ENCODE peak calls at places on chromosome 16, in five cellular contexts. M is ovary, P is stomach, H is OCI-LY7, K is testis. E is an unnamed sample.

GRCh38 chr16:4535627-4536108 is 2.9 kb downstream of the CDIP1 start:
- DNase-seq in K (no peak), M (no peak), P (no peak), H (no peak), E (no peak)

GRCh38 chr16:67236551-67237395 is 9.8 kb downstream of the TMEM208 start:
- DNase-seq in K (peak; percentile 80), H (peak; percentile 83), P (no peak), M (peak; percentile 55), E (no peak)

GRCh38 chr16:54511181-54511731 is 224.7 kb upstream of the IRX3 start:
- DNase-seq in K (no peak), H (no peak), M (no peak), P (no peak), E (no peak)

GRCh38 chr16:84446086-84446485 is 58.4 kb downstream of the MEAK7 start:
- DNase-seq in P (no peak), H (no peak), M (no peak), K (no peak), E (no peak)

GRCh38 chr16:70688266-70688742 is 2.5 kb upstream of the MTSS2 start:
- DNase-seq in P (peak; percentile 57), H (no peak), M (peak; percentile 88), K (no peak), E (no peak)

GRCh38 chr16:83393196-83393981 is 414.4 kb upstream of the HSBP1 start:
- DNase-seq in M (no peak), P (no peak), K (no peak), H (peak; percentile 0), E (no peak)

GRCh38 chr16:67279296-67280089 is at the start of gene PLEKHG4:
- DNase-seq in M (peak; percentile 85), P (peak; percentile 84), H (peak; percentile 46), K (peak; percentile 75), E (no peak)

GRCh38 chr16:4488486-4488967 is 12.3 kb downstream of the HMOX2 start:
- DNase-seq in H (no peak), M (no peak), K (no peak), P (no peak), E (no peak)

GRCh38 chr16:12518238-12519004 is 285.3 kb downstream of the CPPED1 start:
- DNase-seq in H (no peak), P (no peak), K (no peak), M (no peak), E (no peak)

GRCh38 chr16:22751104-22751667 is 62.8 kb upstream of the HS3ST2 start:
- DNase-seq in K (no peak), P (no peak), H (no peak), M (no peak), E (no peak)

GRCh38 chr16:65406933-65407332 is 285.1 kb upstream of the CDH11 start:
- DNase-seq in M (no peak), P (no peak), K (no peak), H (no peak), E (no peak)

GRCh38 chr16:30747331-30747730 is 894 bp upstream of the PHKG2 start:
- DNase-seq in H (no peak), K (no peak), M (no peak), P (no peak), E (no peak)

GRCh38 chr16:86498155-86498651 is 12.1 kb upstream of the FOXF1 start:
- DNase-seq in M (no peak), H (no peak), K (no peak), P (no peak), E (no peak)

GRCh38 chr16:974001-974601 is 3.3 kb upstream of the LMF1 start:
- DNase-seq in H (peak; percentile 88), P (no peak), M (no peak), K (no peak), E (no peak)

GRCh38 chr16:31713945-31714898 is 159.4 kb upstream of the ZNF267 start:
- DNase-seq in P (no peak), H (no peak), M (no peak), K (no peak), E (no peak)

GRCh38 chr16:89919535-89920406 is 1.1 kb downstream of the MC1R start:
- DNase-seq in P (no peak), K (no peak), H (no peak), M (no peak), E (no peak)

GRCh38 chr16:89921699-89922476 is 1.3 kb upstream of the TUBB3 start:
- DNase-seq in P (peak; percentile 58), M (peak; percentile 81), K (peak; percentile 72), H (peak; percentile 57), E (no peak)

GRCh38 chr16:89921131-89921698 is 1.9 kb upstream of the TUBB3 start:
- DNase-seq in P (no peak), K (no peak), M (peak; percentile 43), H (peak; percentile 59), E (no peak)

GRCh38 chr16:89922477-89922883 is 662 bp upstream of the TUBB3 start:
- DNase-seq in P (peak; percentile 50), K (peak; percentile 81), H (peak; percentile 60), M (peak; percentile 82), E (no peak)

DNA sequence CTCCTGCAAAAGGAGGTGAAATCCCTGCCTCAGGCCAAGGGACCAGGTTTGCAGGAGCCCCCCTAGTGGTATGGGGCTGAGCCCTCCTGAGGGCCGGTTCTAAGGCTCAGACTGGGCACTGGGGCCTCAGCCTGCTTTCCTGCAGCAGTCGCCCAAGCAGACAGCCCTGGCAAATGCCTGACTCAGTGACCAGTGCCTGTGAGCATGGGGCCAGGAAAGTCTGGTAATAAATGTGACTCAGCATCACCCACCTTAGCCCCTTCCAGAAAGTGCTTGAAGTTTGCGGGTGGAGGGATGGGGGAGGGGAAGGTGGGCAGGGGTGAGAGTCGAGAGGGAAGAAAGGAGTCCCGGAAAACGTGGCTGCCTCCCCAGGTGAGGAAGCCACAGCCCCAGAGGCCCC is 2.1 kb downstream of the MC1R start:
- DNase-seq in M (no peak), H (no peak), P (no peak), K (no peak), E (no peak)
- H3K4me1 ChIP-seq in M (peaks cover 12% of the 10 kb centered on the region), H (peaks cover 63% of the 10 kb centered on the region), P (peaks cover 63% of the 10 kb centered on the region), K (peaks cover 37% of the 10 kb centered on the region), E (peaks cover 17% of the 10 kb centered on the region)

DNA sequence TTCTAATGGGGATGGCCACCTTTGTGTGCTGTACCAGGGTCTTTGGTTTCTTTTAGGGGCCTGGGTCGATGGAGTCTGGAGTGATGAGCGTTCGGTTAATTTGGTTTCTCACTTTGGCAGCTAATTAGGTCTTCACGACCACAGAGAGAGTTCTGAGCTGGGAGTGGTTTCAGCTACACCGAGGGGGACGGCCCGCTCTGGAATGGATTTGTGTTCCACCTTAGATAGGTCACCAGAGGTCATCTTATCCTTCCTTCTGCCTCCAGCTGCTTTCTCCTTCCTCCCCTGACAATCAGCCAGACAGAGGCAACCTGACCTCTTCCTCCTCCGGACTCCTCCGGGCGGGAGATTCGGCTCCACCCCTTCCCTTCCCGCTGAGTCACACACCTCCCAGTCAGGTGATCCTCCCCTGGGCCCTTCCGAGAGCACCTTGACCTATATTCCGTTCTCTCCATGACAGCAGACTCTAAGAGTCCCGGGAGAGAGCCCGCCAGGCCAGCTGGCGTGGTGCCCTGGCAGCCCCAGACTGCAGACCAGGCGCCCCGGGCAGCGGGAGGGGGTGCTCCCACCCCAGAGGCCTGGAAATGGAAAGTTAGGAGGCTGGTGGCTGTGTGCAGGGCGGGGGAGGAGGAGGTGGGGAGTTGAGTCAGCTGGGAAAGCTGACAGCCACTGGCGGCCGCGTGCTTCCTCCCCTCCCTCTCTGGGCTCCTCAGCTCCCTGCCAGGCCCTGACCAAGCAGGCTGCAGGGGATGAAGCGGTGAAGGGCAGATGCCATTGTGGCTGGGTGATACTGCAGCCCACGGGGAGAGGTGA is 44.7 kb downstream of the CHD9 start:
- DNase-seq in H (peak; percentile 70), P (peak; percentile 91), M (peak; percentile 92), K (peak; percentile 91), E (no peak)
- H3K4me1 ChIP-seq in H (peaks cover 81% of the 10 kb centered on the region), P (peaks cover 30% of the 10 kb centered on the region), M (peaks cover 14% of the 10 kb centered on the region), K (peaks cover 14% of the 10 kb centered on the region), E (peaks cover 22% of the 10 kb centered on the region)

DNA sequence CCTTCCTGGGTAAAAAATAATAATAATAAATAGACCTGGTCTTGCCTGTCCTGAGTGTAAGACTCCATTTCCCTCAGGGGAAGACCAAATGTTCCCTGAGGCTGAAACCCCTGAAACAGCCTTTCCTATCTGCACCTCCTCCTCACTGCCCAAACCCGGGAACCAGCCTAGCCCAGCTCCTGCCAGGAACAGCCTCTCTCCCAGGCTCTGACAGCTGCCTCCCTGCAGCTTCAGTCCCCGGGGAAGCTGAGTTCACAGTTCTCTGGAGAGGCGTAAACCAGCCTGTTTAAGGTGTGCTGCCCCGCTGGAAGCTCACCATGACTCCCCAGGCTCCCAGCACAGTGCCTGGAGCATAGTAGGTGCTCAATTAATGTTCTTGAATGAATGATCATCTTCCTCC is 7.3 kb upstream of the CDT1 start:
- DNase-seq in P (no peak), H (no peak), M (no peak), K (no peak), E (no peak)
- H3K4me1 ChIP-seq in P (no peaks in the 10 kb centered on the region), H (peaks cover 71% of the 10 kb centered on the region), M (no peaks in the 10 kb centered on the region), K (no peaks in the 10 kb centered on the region), E (peaks cover 3% of the 10 kb centered on the region)

DNA sequence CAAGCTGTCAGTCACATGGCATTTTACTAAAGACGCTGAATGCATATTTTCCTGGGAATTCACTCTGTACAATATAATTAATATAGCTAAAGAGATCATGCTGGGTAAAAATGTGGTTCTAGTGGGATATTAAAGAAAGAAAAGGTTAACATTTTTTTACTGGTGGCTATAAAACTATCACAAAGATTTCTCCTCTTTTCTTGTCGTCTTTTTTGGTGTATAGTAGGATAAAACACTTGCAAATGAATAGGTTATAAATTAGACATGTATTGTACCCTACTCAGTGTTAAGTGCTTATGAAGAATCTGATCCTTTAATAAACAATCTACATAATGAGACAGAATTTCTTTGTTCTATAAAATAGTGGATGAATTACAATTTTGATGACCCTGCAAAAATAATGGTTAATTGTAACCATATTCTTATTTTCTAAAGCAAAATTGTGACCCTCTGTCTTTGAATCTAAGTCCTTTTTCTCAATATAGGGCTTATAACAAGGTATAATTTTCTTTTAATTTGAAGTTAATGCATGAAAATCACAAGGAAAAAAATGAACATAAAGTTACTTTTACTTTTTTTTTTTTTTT is 1540.4 kb upstream of the GOT2 start:
- DNase-seq in P (no peak), M (no peak), K (no peak), H (no peak), E (no peak)
- H3K4me1 ChIP-seq in P (no peaks in the 10 kb centered on the region), M (no peaks in the 10 kb centered on the region), K (no peaks in the 10 kb centered on the region), H (no peaks in the 10 kb centered on the region), E (no peaks in the 10 kb centered on the region)

GRCh38 chr16:27303256-27304100 is 10.3 kb upstream of the IL4R start:
- DNase-seq in P (no peak), H (no peak), K (no peak), M (no peak), E (no peak)

GRCh38 chr16:27301236-27301861 is 12.4 kb upstream of the IL4R start:
- DNase-seq in H (no peak), M (no peak), P (no peak), K (no peak), E (no peak)

GRCh38 chr16:27293343-27293742 is 20.4 kb upstream of the IL4R start:
- DNase-seq in M (no peak), H (no peak), K (no peak), P (no peak), E (no peak)

GRCh38 chr16:27302126-27302525 is 11.6 kb upstream of the IL4R start:
- DNase-seq in M (no peak), P (no peak), K (no peak), H (no peak), E (no peak)

DNA sequence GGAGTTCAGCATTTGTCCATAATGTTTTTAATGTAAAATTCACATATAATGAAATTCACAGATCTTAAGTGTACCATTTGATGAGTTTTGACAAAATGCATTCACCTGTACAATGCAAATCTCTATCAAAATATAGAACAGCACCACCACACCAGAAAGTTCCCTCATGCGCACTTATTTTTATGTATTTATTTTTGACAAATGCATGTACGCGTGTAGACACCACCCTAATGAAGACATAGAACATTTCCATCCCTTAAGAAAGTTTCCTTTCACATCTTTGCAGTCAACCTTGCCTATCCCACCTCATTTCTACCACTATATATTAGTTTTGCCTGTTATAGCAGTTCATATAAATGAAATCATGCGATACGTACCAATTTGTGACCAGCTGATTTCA is 15.6 kb upstream of the IL4R start:
- DNase-seq in H (peak; percentile 53), K (no peak), P (no peak), M (no peak), E (no peak)
- H3K4me1 ChIP-seq in H (peaks cover 82% of the 10 kb centered on the region), K (no peaks in the 10 kb centered on the region), P (no peaks in the 10 kb centered on the region), M (no peaks in the 10 kb centered on the region), E (no peaks in the 10 kb centered on the region)